ENCODE peak calls at places on chromosomes 1 and 21, in eight cellular contexts. C is HepG2, S is endothelial cell of umbilical vein, J is HCT116, U is K562, X is H1, A is SK-N-SH, Y is GM12878. O is an unnamed sample.
A peak's percentile ranks its signal among the peaks of the same experiment; 100 is the strongest.

GRCh38 chr1:33615546-33615945 is 143.1 kb downstream of the ZSCAN20 start:
- DNase-seq in C (no peak), U (no peak), A (peak; percentile 53), J (no peak), X (no peak), S (no peak), Y (no peak), O (no peak)

GRCh38 chr1:53557830-53558784 is 98.9 kb downstream of the DMRTB1 start:
- DNase-seq in X (no peak), A (peak; percentile 80), Y (no peak), C (no peak), S (no peak), J (no peak), U (no peak), O (no peak)

GRCh38 chr1:54360165-54361005 is 45.8 kb downstream of the SSBP3 start:
- DNase-seq in S (no peak), Y (no peak), C (no peak), A (no peak), X (no peak), J (no peak), U (no peak), O (no peak)

GRCh38 chr1:34162852-34163766 is 1.9 kb downstream of the CSMD2 start:
- DNase-seq in S (peak; percentile 20), A (peak; percentile 89), Y (no peak), U (peak; percentile 49), X (peak; percentile 86), J (peak; percentile 39), C (peak; percentile 32), O (peak; percentile 94)

GRCh38 chr1:205528446-205528886 is 24.0 kb downstream of the CDK18 start:
- DNase-seq in A (no peak), J (no peak), U (no peak), C (no peak), X (no peak), Y (no peak), S (no peak), O (no peak)

GRCh38 chr1:169207825-169208520 is 101.5 kb downstream of the ATP1B1 start:
- DNase-seq in A (no peak), U (no peak), X (no peak), C (no peak), S (peak; percentile 53), Y (no peak), J (no peak), O (no peak)

GRCh38 chr21:45699966-45700365 is 56.4 kb downstream of the PCBP3 start:
- DNase-seq in Y (no peak), S (no peak), A (no peak), U (no peak), C (no peak), X (no peak), J (no peak), O (no peak)

GRCh38 chr1:162872981-162873380 is 12.0 kb upstream of the CCDC190 start:
- DNase-seq in Y (no peak), S (no peak), U (no peak), C (no peak), J (no peak), A (no peak), X (no peak), O (no peak)

GRCh38 chr1:222413436-222413835 is 134.5 kb downstream of the HHIPL2 start:
- DNase-seq in U (no peak), S (no peak), J (no peak), X (no peak), A (peak; percentile 9), Y (no peak), C (no peak), O (peak; percentile 0)

DNA sequence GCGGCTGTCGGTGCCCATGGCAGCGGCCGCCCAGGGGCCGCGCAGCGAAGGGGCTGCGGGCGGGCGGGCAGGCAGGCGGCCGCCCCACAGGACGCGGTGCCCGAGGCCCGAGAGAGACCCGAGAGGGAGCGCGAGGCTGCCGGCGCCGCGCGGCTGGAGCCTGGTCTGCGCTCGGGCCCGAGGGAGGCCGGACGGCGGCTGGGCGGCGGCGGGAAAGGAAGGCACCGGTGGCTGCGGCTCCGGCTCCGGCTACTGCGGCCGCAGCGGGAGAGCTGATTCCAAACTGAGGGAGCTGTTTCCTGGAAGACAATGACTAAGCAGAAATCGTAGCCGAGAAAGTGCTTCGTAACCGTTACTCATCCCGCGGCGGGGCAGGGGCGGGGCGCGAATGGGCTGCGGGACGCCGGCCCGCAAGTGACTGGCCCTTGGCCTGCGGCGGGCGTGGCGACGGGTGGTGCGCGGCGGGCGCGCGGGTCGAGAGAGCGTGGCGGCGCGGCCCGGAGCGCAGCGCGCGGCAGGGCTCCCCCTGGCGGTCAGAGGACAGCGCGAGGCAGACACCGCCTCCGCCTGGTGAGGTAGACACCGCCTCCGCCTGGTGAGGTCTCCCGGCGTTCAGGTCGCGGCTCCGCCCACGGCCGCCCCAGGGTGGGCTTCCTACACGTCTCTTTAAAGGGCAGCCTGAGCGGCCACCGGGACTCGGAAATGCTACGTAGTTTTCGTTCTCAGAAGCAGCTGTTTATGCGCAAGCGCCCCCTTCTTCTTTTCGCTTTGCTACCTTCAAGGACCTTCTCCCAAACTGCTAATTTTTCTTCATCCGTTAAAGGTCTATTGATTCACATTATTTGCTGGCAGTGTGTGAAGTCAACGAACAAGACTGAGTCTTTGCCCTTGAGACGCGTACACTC is at the start of gene GCLM:
- DNase-seq in J (peak; percentile 81), X (peak; percentile 82), U (peak; percentile 95), Y (peak; percentile 40), S (peak; percentile 97), A (peak; percentile 96), C (peak; percentile 88), O (peak; percentile 90)
- TF ChIP-seq POLR2AphosphoS5 in J (peak; percentile 62), X (no peak), U (peak; percentile 80), Y (no peak), S (peak; percentile 91), A (peak; percentile 63), C (peak; percentile 21), O (peak; percentile 15)

GRCh38 chr1:235022341-235023196 is 106.1 kb downstream of the TOMM20 start:
- DNase-seq in J (no peak), S (peak; percentile 57), X (no peak), C (no peak), Y (no peak), U (no peak), A (no peak), O (no peak)
- H2AFZ ChIP-seq in J (no peak overlapping the region), S (no peak overlapping the region), X (peak overlapping the region; percentile 24), C (peak overlapping the region; percentile 63), Y (no peak overlapping the region), U (peak overlapping the region; percentile 30), A (no peak overlapping the region), O (peak overlapping the region; percentile 85)

DNA sequence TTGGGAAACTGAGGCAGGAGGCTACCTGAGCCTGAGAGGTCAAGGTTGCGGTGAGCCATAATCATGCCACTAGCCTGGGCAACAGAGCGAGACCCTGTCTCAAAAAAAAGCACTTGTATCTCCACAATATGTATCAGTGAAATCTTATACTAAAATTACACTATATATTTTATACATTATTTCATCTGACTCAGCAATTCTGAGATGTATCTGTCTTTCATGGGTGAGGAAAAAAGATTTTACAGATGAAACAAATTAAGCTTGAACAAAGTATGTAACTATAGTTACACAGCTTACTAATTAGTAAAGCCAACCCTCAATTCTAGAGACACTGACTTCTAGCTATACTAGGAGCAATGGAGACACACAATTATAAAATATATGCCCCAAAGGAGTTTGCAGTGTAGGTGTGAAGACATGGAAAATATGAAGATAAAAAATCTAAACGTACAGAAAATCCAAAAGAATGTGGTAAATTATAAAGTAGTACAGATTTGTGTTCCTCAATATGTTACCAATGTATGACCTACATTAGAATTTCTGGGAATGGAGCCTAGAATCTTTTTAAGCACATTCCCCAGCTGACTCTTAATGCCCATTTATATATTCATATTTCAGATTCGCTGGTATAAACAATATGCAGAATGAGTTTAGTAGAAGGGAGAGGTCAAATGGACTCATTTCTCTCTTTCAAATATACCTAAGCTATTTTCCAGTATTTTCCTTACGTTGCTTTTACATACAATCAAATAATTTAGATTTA is 14.6 kb downstream of the GTF2B start:
- DNase-seq in J (no peak), A (no peak), U (no peak), X (no peak), Y (no peak), S (no peak), C (no peak), O (no peak)
- TF ChIP-seq POLR2AphosphoS5 in J (no peak), A (no peak), U (no peak), X (no peak), Y (no peak), S (no peak), C (no peak), O (no peak)

DNA sequence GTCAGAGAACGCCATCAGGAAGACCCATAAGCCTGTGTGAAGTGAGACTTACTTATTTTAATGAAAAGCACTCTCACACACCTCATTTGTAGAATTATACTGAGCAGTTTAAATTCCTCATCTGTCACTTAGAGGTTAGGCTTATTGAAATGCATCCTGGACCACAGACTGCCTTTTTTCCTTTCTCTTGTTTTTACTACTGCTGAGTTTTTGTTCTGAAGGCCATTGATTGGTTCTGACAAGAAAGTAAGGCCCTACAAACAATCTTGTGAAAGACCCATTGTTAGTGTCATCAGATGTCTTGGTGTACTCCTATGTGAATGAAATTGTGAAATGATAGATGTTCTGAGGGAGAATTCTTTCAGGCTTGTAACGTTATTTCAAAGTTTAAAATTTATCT is 1343.3 kb upstream of the ADGRL2 start:
- DNase-seq in J (no peak), Y (no peak), C (no peak), A (no peak), U (no peak), S (no peak), X (no peak), O (peak; percentile 17)
- H2AFZ ChIP-seq in J (no peak overlapping the region), Y (no peak overlapping the region), C (no peak overlapping the region), A (no peak overlapping the region), U (no peak overlapping the region), S (no peak overlapping the region), X (no peak overlapping the region), O (no peak overlapping the region)

GRCh38 chr1:12127206-12127810 is 39.5 kb upstream of the TNFRSF1B start:
- DNase-seq in A (no peak), U (no peak), X (no peak), C (no peak), Y (no peak), S (no peak), J (no peak), O (no peak)

GRCh38 chr1:12129624-12130023 is 37.2 kb upstream of the TNFRSF1B start:
- DNase-seq in X (no peak), C (no peak), S (no peak), A (no peak), J (no peak), U (no peak), Y (no peak), O (no peak)

GRCh38 chr1:12126781-12127180 is 40.0 kb upstream of the TNFRSF1B start:
- DNase-seq in X (no peak), A (no peak), S (no peak), J (no peak), Y (no peak), C (no peak), U (no peak), O (no peak)

GRCh38 chr1:12125422-12126355 is 41.1 kb upstream of the TNFRSF1B start:
- DNase-seq in C (no peak), S (peak; percentile 50), X (no peak), Y (no peak), A (no peak), J (no peak), U (no peak), O (no peak)

GRCh38 chr1:12128120-12128519 is 38.7 kb upstream of the TNFRSF1B start:
- DNase-seq in S (no peak), C (no peak), U (no peak), Y (no peak), J (no peak), A (no peak), X (no peak), O (no peak)
- TF ChIP-seq POLR2AphosphoS5 in S (no peak), C (no peak), U (no peak), Y (no peak), J (no peak), A (no peak), X (no peak), O (no peak)

O was measured in GM23338.